ENCODE peak calls at places on chromosomes 7 and 10, in six cellular contexts. J, F, X, B, C and H are unnamed samples.

GRCh38 chr7:101882595-101883564 is 65.5 kb downstream of the CUX1 start:
- DNase-seq in J (peak), F (no peak), X (peak), B (peak), C (peak), H (no peak)

GRCh38 chr7:14717711-14718304 is 184.7 kb downstream of the DGKB start:
- DNase-seq in J (no peak), F (no peak), X (no peak), B (peak), C (no peak), H (no peak)

GRCh38 chr7:95335093-95335492 is 10.8 kb upstream of the PON1 start:
- DNase-seq in J (no peak), F (no peak), X (no peak), B (no peak), C (no peak), H (no peak)

GRCh38 chr7:1914743-1915142 is 244.7 kb downstream of the ELFN1 start:
- DNase-seq in J (no peak), F (no peak), X (peak), B (no peak), C (no peak), H (peak)

GRCh38 chr7:142380064-142380463 is 122.2 kb upstream of the PRSS58 start:
- DNase-seq in J (no peak), F (no peak), X (no peak), B (no peak), C (no peak), H (no peak)

GRCh38 chr7:35971133-35971995 is 170.5 kb downstream of the SEPTIN7 start:
- DNase-seq in J (no peak), F (no peak), X (no peak), B (peak), C (no peak), H (no peak)

GRCh38 chr10:31816318-31816717 is 112.3 kb downstream of the ARHGAP12 start:
- DNase-seq in J (no peak), F (no peak), X (no peak), B (no peak), C (no peak), H (no peak)

GRCh38 chr7:50264908-50265307 is 39.6 kb upstream of the IKZF1 start:
- DNase-seq in J (no peak), F (no peak), X (no peak), B (peak), C (no peak), H (no peak)

DNA sequence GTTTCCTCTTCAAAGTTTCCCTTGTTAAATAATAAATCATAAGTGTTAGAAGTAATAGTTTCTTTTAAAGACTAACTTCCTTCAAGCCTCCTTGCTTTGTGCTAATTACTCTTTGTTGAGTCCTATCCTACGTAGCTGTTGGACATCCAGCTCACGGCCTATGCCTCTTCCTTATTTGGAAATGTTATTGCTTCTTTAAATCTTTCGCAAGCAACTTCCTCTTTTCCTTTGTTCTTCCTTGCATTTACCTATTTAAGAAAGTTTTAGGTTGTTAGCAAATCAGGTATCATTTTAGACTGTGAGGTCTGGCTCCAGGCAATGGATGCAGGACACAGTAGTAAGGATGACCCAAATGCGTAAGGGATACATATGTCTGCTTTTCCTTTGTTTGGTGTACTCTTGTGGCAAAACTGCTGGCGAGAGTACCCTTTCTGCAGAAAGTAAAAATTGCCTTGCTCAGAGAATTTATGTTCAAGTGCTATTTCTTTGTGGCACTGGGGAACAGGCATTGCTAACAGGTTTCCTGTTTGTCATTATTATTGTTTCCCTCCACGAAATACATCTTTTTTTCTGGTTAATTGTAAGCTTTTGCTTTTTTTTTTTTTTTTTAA is 110.5 kb downstream of the DYNC2I1 start:
- DNase-seq in J (no peak), F (no peak), X (no peak), B (peak), C (peak), H (no peak)
- TF ChIP-seq CTCF in J (no peak), F (no peak), X (no peak), B (no peak), C (no peak), H (no peak)

GRCh38 chr10:5012595-5012994 is 8.9 kb upstream of the AKR1C2 start:
- DNase-seq in J (no peak), F (no peak), X (no peak), B (no peak), C (no peak), H (no peak)

GRCh38 chr10:5013385-5013784 is 9.7 kb upstream of the AKR1C2 start:
- DNase-seq in J (no peak), F (no peak), X (no peak), B (no peak), C (no peak), H (no peak)

GRCh38 chr10:5018150-5018549 is 14.5 kb upstream of the AKR1C2 start:
- DNase-seq in J (no peak), F (no peak), X (no peak), B (no peak), C (no peak), H (no peak)

GRCh38 chr10:5014936-5015335 is 11.3 kb upstream of the AKR1C2 start:
- DNase-seq in J (no peak), F (no peak), X (no peak), B (peak), C (no peak), H (no peak)
- TF ChIP-seq CTCF in J (no peak), F (peak), X (peak), B (no peak), C (no peak), H (peak)

GRCh38 chr10:77965294-77965693 is 38.7 kb upstream of the DLG5 start:
- DNase-seq in J (no peak), F (no peak), X (no peak), B (peak), C (no peak), H (no peak)
- TF ChIP-seq CTCF in J (no peak), F (no peak), X (no peak), B (no peak), C (no peak), H (no peak)

GRCh38 chr7:137882806-137883205 is 36.0 kb upstream of the DGKI start:
- DNase-seq in J (no peak), F (no peak), X (no peak), B (no peak), C (no peak), H (no peak)
- TF ChIP-seq CTCF in J (no peak), F (no peak), X (no peak), B (no peak), C (no peak), H (no peak)

DNA sequence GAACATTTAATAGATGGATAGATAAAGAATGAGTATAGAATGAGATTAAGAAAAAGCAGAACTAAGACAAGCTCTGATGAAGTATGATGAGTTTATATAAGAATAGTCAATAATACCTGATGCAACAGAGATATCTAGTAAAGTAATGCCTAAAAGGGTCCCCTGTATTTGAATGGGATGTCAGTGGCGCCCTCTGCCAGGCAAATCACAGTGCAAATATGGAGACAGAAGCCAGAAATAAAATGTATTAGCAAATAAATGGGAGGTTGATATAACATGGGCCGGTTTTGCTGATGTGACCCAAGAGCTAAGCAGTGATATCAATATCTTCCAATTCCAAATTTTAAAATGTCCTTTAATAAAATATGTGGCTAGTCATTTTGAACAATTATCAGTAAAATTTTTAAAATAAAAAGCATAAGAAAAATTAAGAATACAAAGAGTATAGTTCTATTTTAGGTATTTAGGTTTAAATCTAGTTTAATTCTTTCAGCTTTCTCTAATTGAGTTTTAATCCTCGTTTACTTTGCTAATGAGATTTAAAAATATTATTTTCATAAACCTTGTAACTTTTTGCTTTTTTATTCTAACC is 62.6 kb downstream of the ADK start:
- DNase-seq in J (no peak), F (no peak), X (peak), B (peak), C (peak), H (no peak)
- TF ChIP-seq CTCF in J (no peak), F (peak), X (peak), B (peak), C (peak), H (peak)

DNA sequence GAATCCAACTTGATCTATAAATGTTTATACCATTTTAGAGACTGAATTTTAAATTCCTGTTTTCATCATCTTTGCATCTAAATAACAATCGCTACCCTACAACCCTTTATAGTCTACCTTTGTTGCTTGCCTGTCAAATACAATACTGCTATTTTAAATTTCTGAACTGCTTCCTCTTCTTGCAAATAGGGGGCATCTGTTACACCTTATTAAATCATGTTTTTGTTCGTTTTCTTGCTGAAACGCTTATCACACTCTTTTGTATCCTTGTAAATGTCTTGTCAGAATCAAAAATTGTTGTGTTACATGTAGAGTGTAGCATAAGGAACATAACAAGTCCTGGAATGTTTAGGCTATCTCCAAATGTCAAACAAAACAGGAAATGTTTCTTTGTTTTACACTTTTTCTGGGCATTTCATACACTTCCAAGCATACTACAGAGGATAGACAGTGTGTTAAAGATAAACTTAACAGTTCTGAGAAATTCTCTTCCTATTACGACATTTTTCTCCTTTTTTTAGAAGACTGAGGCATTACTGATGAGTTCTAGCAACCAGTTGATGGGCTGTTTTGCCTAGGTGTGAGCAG is 281.3 kb downstream of the GPR158 start:
- DNase-seq in J (no peak), F (no peak), X (no peak), B (no peak), C (no peak), H (no peak)
- TF ChIP-seq CTCF in J (no peak), F (no peak), X (no peak), B (no peak), C (no peak), H (no peak)

DNA sequence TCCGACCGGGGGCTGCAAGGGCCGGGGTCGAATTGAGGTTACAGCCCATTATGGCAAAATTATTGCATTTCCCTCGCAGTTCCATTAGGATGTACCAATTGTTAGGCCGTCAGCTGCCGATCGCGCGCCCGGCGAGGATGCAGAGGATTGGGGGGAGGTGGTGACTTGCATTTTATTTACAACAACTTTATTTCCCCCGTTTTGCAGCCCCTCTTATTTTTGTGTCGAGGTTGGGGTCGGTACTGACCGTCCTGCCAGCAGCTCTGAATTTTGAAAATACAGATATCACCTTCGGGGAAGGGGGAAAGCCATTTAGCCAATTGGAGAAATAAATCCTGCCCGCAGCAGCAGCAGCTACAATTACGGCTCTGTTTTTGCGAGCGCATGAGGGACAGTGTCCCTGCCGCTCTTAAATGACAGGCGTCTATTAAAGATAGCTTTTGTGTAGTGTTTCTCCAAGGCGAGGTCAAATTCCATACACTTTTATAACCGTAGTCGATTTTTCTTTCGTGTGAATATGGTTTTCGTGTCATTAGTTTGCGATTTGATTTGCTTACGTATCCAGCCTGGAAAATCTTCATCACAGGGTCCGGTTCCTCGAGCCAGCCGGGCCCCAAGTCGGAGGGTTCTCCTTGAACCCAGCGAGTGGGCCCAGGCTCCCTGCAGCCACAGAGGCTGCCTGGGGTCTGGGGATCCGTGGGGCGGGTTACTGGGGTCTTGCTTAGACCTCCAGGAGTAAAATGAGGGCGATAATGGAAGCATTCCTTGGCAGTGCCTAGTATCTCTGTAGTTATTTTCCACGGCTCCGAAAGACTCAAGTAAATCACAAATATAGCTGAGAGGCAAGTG is 693 bp upstream of the HOXA5 start:
- DNase-seq in J (no peak), F (no peak), X (no peak), B (no peak), C (no peak), H (no peak)
- TF ChIP-seq CTCF in J (peak), F (no peak), X (no peak), B (no peak), C (no peak), H (peak)

DNA sequence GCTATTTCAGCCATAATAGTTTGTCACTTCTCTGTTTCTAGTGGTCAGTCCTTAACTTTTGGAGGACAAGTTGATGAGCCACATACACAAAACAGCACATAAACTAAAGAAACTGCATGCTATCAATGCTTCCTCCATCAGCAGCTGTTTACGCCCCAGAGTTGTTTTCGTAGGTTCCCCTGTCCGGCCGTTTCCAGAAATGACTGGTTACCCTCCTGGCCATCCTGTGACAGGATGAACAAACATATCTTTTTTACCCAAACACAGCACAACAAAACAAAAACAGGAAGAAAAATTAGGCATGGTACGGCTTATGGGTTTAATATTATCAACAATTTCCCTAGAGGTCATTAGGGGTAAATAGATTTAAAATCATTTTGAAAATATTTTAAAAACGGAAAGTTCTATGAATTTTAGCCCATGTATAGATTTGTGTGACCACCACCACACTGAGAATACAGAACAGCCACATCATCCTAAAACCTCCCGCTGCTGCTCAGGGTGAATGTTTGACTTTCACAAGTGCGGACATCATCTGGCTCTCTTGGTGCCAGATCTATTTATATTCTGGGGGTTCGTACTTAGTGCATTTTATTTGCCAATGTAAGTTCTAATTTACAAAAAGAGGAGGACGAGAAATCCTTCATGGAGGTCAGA is 74.9 kb downstream of the HIPK2 start:
- DNase-seq in J (no peak), F (no peak), X (no peak), B (no peak), C (no peak), H (no peak)
- TF ChIP-seq CTCF in J (no peak), F (no peak), X (no peak), B (no peak), C (no peak), H (no peak)

GRCh38 chr7:140005754-140006503 is 56.8 kb downstream of the PARP12 start:
- DNase-seq in J (peak), F (no peak), X (peak), B (no peak), C (peak), H (peak)
- TF ChIP-seq CTCF in J (no peak), F (peak), X (peak), B (peak), C (peak), H (peak)

DNA sequence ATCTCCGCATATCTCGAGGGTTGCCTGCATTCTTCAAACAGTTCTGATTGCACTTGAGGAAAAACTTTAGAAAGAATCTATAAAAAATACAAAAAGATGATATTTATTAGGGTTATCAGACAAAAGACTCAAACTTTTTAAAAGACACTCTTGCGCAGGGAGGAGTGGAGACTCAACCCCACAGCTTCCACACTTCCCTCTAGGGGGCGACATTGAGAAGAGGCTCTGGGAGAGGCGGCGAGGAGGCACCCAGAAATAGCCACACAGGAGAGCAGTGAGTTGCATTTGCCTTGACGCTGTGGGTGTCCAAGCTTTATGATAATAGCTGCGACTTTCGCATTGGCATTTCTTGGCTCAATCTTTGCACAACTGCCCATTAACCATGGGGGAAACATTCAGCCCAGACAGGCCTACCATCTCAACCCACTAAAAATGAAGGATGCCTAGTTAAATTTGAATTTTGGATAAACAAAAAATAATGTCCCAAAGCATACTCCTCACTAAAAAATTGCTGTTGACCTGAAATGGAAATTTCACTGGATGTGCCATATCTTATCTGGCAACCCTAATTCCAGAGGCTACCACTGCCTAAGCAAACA is 86.2 kb downstream of the EBF3 start:
- DNase-seq in J (peak), F (no peak), X (no peak), B (peak), C (peak), H (no peak)
- TF ChIP-seq CTCF in J (peak), F (peak), X (peak), B (peak), C (peak), H (peak)